ENCODE peak calls at places on chromosomes 1 and 21, in four cellular contexts. O, T, D and K are unnamed samples.

GRCh38 chr1:78089015-78089414 is 43.2 kb downstream of the GIPC2 start:
- DNase-seq in O (no peak), T (no peak), D (no peak), K (no peak)

GRCh38 chr1:86703696-86704455 is 500 bp upstream of the SH3GLB1 start:
- DNase-seq in O (peak), T (no peak), D (no peak), K (peak)

GRCh38 chr1:245762396-245762910 is 607.7 kb downstream of the KIF26B start:
- DNase-seq in O (no peak), T (no peak), D (no peak), K (no peak)

GRCh38 chr1:180231506-180232420 is 1.7 kb downstream of the LHX4 start:
- DNase-seq in O (peak), T (no peak), D (peak), K (no peak)

GRCh38 chr1:210123383-210123782 is 109.2 kb upstream of the SERTAD4 start:
- DNase-seq in O (no peak), T (no peak), D (no peak), K (no peak)

GRCh38 chr1:55580845-55581332 is 365.7 kb upstream of the USP24 start:
- DNase-seq in O (no peak), T (no peak), D (no peak), K (no peak)

GRCh38 chr21:42370894-42371654 is 4.7 kb upstream of the TFF1 start:
- DNase-seq in O (no peak), T (no peak), D (no peak), K (no peak)

GRCh38 chr1:156475568-156476500 is 24.7 kb downstream of the MEF2D start:
- DNase-seq in O (no peak), T (no peak), D (no peak), K (no peak)

GRCh38 chr1:161216945-161217712 is 2.0 kb downstream of the FCER1G start:
- DNase-seq in O (peak), T (no peak), D (no peak), K (no peak)

GRCh38 chr1:49323925-49324540 is 547.3 kb upstream of the BEND5 start:
- DNase-seq in O (no peak), T (no peak), D (no peak), K (no peak)

GRCh38 chr1:64961923-64962322 is 4.4 kb downstream of the JAK1 start:
- DNase-seq in O (no peak), T (no peak), D (no peak), K (no peak)

GRCh38 chr1:150256193-150256548 is 1.4 kb upstream of the CA14 start:
- DNase-seq in O (no peak), T (no peak), D (no peak), K (no peak)